ENCODE peak calls at places on chromosomes 1 and 21, in five cellular contexts. S is A549, X is IMR-90, K is body of pancreas, M is K562. L is an unnamed sample.

GRCh38 chr1:157961805-157962762 is 31.4 kb upstream of the KIRREL1 start:
- DNase-seq in S (peak), X (peak), K (peak), M (no peak), L (no peak)

GRCh38 chr1:26126321-26127084 is 14.9 kb downstream of the PDIK1L start:
- DNase-seq in S (no peak), X (peak), K (peak), M (peak), L (peak)

GRCh38 chr1:31364561-31365255 is 8.2 kb downstream of the FABP3 start:
- DNase-seq in S (no peak), X (no peak), K (no peak), M (no peak), L (no peak)

GRCh38 chr1:54767526-54767925 is 3.2 kb upstream of the PARS2 start:
- DNase-seq in S (no peak), X (no peak), K (no peak), M (no peak), L (no peak)

GRCh38 chr1:231214918-231215675 is 25.9 kb upstream of the GNPAT start:
- DNase-seq in S (no peak), X (no peak), K (no peak), M (no peak), L (no peak)

GRCh38 chr1:217336724-217337123 is 294.2 kb downstream of the GPATCH2 start:
- DNase-seq in S (no peak), X (no peak), K (no peak), M (no peak), L (no peak)

GRCh38 chr1:221336141-221336540 is 405.7 kb downstream of the DUSP10 start:
- DNase-seq in S (no peak), X (peak), K (no peak), M (no peak), L (no peak)

GRCh38 chr1:216566809-216567208 is 143.6 kb upstream of the USH2A start:
- DNase-seq in S (no peak), X (peak), K (no peak), M (no peak), L (no peak)

GRCh38 chr1:111406325-111406768 is 21.2 kb downstream of the OVGP1 start:
- DNase-seq in S (no peak), X (peak), K (peak), M (no peak), L (peak)

GRCh38 chr21:43979654-43980053 is 32.5 kb upstream of the TRAPPC10 start:
- DNase-seq in S (no peak), X (no peak), K (no peak), M (no peak), L (no peak)

GRCh38 chr1:6349254-6349943 is 44.2 kb downstream of the ACOT7 start:
- DNase-seq in S (no peak), X (no peak), K (no peak), M (no peak), L (no peak)

GRCh38 chr1:76128096-76128495 is 53.5 kb downstream of the ST6GALNAC3 start:
- DNase-seq in S (no peak), X (no peak), K (no peak), M (no peak), L (no peak)

GRCh38 chr1:87064981-87065380 is 150.5 kb downstream of the HS2ST1 start:
- DNase-seq in S (no peak), X (no peak), K (no peak), M (no peak), L (no peak)

GRCh38 chr1:181089017-181089776 is 697 bp downstream of the IER5 start:
- DNase-seq in S (no peak), X (no peak), K (peak), M (peak), L (peak)

GRCh38 chr1:61277129-61277801 is 194.9 kb downstream of the NFIA start:
- DNase-seq in S (no peak), X (no peak), K (no peak), M (no peak), L (no peak)

GRCh38 chr1:19456915-19457554 is 28.3 kb downstream of the CAPZB start:
- DNase-seq in S (no peak), X (peak), K (no peak), M (no peak), L (no peak)

GRCh38 chr1:17653728-17654351 is 101.3 kb upstream of the ACTL8 start:
- DNase-seq in S (peak), X (peak), K (peak), M (peak), L (no peak)

GRCh38 chr1:15620155-15620545 is 2.9 kb downstream of the DDI2 start:
- DNase-seq in S (peak), X (peak), K (no peak), M (no peak), L (no peak)

GRCh38 chr1:18540136-18540765 is 59.5 kb downstream of the KLHDC7A start:
- DNase-seq in S (no peak), X (no peak), K (no peak), M (no peak), L (peak)

GRCh38 chr1:234135501-234135900 is 231.0 kb downstream of the SLC35F3 start:
- DNase-seq in S (no peak), X (no peak), K (no peak), M (no peak), L (no peak)

GRCh38 chr1:53552146-53552940 is 93.1 kb downstream of the DMRTB1 start:
- DNase-seq in S (no peak), X (peak), K (peak), M (no peak), L (no peak)

GRCh38 chr1:19398309-19398760 is 86.2 kb downstream of the SLC66A1 start:
- DNase-seq in S (no peak), X (peak), K (no peak), M (no peak), L (no peak)

GRCh38 chr21:33644383-33645074 is 2.2 kb downstream of the ITSN1 start:
- DNase-seq in S (no peak), X (peak), K (no peak), M (no peak), L (no peak)

GRCh38 chr1:15001317-15001900 is 152.1 kb upstream of the TMEM51 start:
- DNase-seq in S (no peak), X (no peak), K (no peak), M (no peak), L (no peak)

GRCh38 chr1:49626474-49626873 is 397.3 kb downstream of the AGBL4 start:
- DNase-seq in S (no peak), X (no peak), K (no peak), M (no peak), L (no peak)

GRCh38 chr1:19096036-19096833 is 113.8 kb downstream of the UBR4 start:
- DNase-seq in S (peak), X (peak), K (peak), M (no peak), L (peak)

GRCh38 chr1:17731460-17731859 is 23.7 kb upstream of the ACTL8 start:
- DNase-seq in S (no peak), X (peak), K (no peak), M (no peak), L (no peak)

GRCh38 chr1:181187596-181188126 is 99.2 kb downstream of the IER5 start:
- DNase-seq in S (no peak), X (no peak), K (no peak), M (no peak), L (no peak)

DNA sequence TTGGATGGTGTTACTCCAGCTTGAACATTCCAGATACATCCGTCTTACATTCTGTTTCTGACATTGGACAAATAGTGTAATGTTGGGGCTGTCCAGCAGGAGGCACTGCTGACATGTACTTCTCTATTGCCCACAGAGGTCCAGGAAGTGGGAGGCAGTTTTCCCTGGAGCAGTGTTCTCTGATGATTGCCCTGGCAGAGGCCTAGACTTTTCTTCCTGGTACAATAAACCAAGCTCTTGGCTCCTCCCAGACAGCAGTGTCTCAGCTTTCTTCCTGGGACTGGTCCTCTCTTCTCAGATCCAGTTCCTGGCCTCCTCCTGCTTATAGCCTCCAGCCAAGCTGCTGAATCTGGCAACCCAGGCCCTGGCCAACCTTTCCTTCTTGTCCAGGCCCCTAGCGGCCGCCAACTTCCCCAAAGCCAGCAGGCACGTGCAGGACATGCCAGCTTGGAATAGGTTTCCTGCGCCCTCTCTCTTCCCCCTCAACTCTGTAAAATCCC is 14.9 kb upstream of the IFNLR1 start:
- DNase-seq in S (peak), X (peak), K (peak), M (peak), L (peak)
- TF ChIP-seq POLR2A in S (no peak), X (no peak), K (no peak), M (no peak), L (no peak)

GRCh38 chr1:59266180-59266926 is 30.5 kb upstream of the FGGY start:
- DNase-seq in S (no peak), X (no peak), K (no peak), M (no peak), L (no peak)

GRCh38 chr1:59262631-59263030 is 34.3 kb upstream of the FGGY start:
- DNase-seq in S (no peak), X (no peak), K (no peak), M (no peak), L (no peak)

GRCh38 chr1:59266927-59267293 is 30.0 kb upstream of the FGGY start:
- DNase-seq in S (no peak), X (no peak), K (no peak), M (no peak), L (no peak)

GRCh38 chr1:59263116-59263515 is 33.8 kb upstream of the FGGY start:
- DNase-seq in S (no peak), X (no peak), K (no peak), M (no peak), L (no peak)

GRCh38 chr1:59265622-59266021 is 31.3 kb upstream of the FGGY start:
- DNase-seq in S (no peak), X (no peak), K (no peak), M (no peak), L (no peak)
- H3K27ac ChIP-seq in S (no peak), X (no peak), K (no peak), M (no peak), L (no peak)

GRCh38 chr1:153566414-153567371 is 1.0 kb upstream of the S100A2 start:
- DNase-seq in S (peak), X (peak), K (peak), M (peak), L (peak)
- TF ChIP-seq POLR2A in S (no peak), X (peak), K (peak), M (peak), L (no peak)

GRCh38 chr1:94974824-94975223 is 47.9 kb upstream of the CNN3 start:
- DNase-seq in S (no peak), X (peak), K (no peak), M (no peak), L (no peak)
- H3K27ac ChIP-seq in S (no peak), X (peak), K (no peak), M (no peak), L (no peak)

GRCh38 chr1:110210604-110211502 is 739 bp downstream of the KCNC4 start:
- DNase-seq in S (peak), X (no peak), K (peak), M (peak), L (peak)
- TF ChIP-seq POLR2A in S (no peak), X (no peak), K (no peak), M (no peak), L (no peak)

GRCh38 chr1:69791311-69791710 is 223.6 kb downstream of the LRRC7 start:
- DNase-seq in S (no peak), X (no peak), K (no peak), M (no peak), L (no peak)

DNA sequence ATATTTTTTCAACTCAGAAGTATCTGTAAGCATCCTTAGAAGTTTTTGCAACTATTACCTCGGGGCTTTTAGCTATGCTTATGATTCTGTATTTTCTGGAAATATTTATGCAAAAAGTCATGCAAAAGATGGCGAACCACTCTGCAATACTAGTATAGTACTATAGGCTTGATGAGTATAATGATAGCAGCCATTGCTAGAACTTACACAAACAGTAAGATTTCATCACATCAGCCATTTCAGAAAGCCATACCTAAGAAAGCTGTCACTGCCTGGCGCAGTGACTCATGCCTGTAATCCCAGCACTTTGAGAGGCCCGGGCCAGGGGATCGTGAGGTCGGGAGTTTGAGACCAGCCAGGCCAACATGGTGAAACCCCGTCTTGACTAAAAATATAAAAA is 227.1 kb downstream of the LRRC7 start:
- DNase-seq in S (no peak), X (no peak), K (no peak), M (no peak), L (no peak)
- H3K27ac ChIP-seq in S (no peak), X (no peak), K (no peak), M (no peak), L (no peak)

GRCh38 chr1:37515185-37516034 is 844 bp upstream of the MEAF6 start:
- DNase-seq in S (no peak), X (no peak), K (no peak), M (no peak), L (no peak)

GRCh38 chr1:37513795-37514349 is 694 bp downstream of the MEAF6 start:
- DNase-seq in S (no peak), X (no peak), K (peak), M (peak), L (peak)

GRCh38 chr1:37519613-37520012 is 5.0 kb upstream of the MEAF6 start:
- DNase-seq in S (no peak), X (no peak), K (no peak), M (no peak), L (no peak)

GRCh38 chr1:37517569-37517968 is 3.0 kb upstream of the MEAF6 start:
- DNase-seq in S (no peak), X (no peak), K (no peak), M (no peak), L (no peak)

DNA sequence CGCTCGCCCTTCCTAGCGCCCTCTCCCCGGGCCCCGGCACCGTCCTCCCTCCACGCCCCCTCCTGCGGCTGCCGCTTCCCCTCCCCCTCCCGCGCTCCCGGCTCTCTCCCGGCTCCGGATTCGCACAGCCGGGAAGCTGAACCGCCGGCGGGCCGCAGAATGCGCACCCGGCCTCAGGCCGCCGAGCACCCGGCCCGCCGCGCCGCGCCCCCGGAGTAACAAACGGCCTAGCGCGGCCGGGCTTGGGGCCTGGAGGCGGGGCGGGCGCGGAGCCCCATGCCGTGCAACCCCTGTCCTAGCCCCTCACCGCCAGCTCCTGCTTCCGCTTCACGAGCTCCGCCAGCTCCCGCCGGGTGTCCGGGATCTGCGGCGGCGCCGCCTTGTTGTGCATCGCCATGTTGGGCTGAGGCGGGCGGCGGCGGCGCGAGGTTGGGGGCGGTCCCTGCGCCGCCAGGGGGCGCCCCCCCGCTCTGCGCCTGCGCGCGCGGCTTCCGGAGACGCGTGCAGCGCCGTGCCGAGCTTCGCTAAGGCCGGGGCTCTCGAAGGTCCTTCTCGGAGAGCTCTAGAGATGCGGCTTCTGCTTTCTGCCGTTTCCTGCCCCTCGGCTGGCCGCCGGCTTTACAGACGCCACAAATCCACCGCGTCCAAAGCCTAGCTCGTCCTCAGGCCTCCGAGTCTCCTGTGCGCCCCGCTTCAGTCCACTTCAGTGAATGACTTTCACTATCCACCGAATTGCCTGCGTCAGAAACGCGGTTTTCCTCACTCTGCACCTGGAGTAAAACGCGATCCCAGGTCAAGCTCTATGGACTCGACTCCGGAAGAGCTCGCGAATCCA is at the start of gene MEAF6:
- DNase-seq in S (peak), X (peak), K (peak), M (peak), L (peak)
- TF ChIP-seq POLR2A in S (peak), X (peak), K (peak), M (peak), L (no peak)

GRCh38 chr1:44721521-44722361 is 9.2 kb downstream of the RNU5D-1 start:
- DNase-seq in S (peak), X (peak), K (peak), M (peak), L (peak)

GRCh38 chr1:44723496-44724407 is 7.2 kb downstream of the RNU5D-1 start:
- DNase-seq in S (no peak), X (no peak), K (no peak), M (no peak), L (no peak)

GRCh38 chr1:44724408-44725308 is 6.3 kb downstream of the RNU5D-1 start:
- DNase-seq in S (no peak), X (no peak), K (no peak), M (no peak), L (no peak)

GRCh38 chr1:44725309-44725698 is 5.7 kb downstream of the RNU5D-1 start:
- DNase-seq in S (no peak), X (no peak), K (no peak), M (no peak), L (no peak)

DNA sequence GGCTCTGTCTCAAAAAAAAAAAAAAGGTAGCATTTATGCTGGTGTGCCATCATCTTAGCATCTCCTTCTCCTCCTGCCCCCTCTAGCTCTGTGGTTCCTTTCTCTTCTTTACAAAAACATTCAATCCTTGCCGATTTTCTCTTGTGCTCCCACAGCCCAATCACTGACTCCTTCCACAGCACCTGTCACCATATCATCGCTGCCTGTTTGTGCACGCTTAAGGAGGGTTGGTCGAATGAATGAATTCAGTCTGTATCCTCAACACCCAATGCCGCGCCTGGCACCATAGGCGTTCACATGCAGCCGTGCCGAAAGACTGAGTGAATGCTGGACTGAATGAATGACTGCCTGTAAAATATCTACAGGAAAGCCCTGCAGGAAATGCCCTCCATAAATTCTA is 7.9 kb downstream of the RNU5D-1 start:
- DNase-seq in S (no peak), X (no peak), K (no peak), M (no peak), L (no peak)
- H3K27ac ChIP-seq in S (no peak), X (no peak), K (no peak), M (no peak), L (no peak)

L was measured in stomach.